ENCODE peak calls at places on chromosomes 16 and 17, in seven cellular contexts. One of them, this sample, is unnamed. For H3K9me3, the result is how much of the 10 kb centered on the place peaks cover.

GRCh38 chr17:64133546-64134215 is 3.7 kb upstream of the ERN1 start:
- DNase-seq in fibroblast of lung: peak
- DNase-seq in heart left ventricle: no peak
- DNase-seq in left ventricle myocardium inferior: no peak
- DNase-seq in neural progenitor cell: peak
- DNase-seq in PC-9: no peak
- DNase-seq in cardiac muscle cell: peak
- DNase-seq in this sample: no peak

GRCh38 chr16:84836234-84836647 is 16.5 kb downstream of the CRISPLD2 start:
- DNase-seq in fibroblast of lung: peak
- DNase-seq in heart left ventricle: peak
- DNase-seq in left ventricle myocardium inferior: peak
- DNase-seq in neural progenitor cell: peak
- DNase-seq in PC-9: no peak
- DNase-seq in cardiac muscle cell: peak
- DNase-seq in this sample: no peak

GRCh38 chr17:33207231-33207630 is 85.9 kb downstream of the ASIC2 start:
- DNase-seq in fibroblast of lung: no peak
- DNase-seq in heart left ventricle: no peak
- DNase-seq in left ventricle myocardium inferior: no peak
- DNase-seq in neural progenitor cell: no peak
- DNase-seq in PC-9: no peak
- DNase-seq in cardiac muscle cell: no peak
- DNase-seq in this sample: no peak

GRCh38 chr17:83089322-83090156 is 10.1 kb downstream of the METRNL start:
- DNase-seq in fibroblast of lung: no peak
- DNase-seq in heart left ventricle: no peak
- DNase-seq in left ventricle myocardium inferior: no peak
- DNase-seq in neural progenitor cell: no peak
- DNase-seq in PC-9: peak
- DNase-seq in cardiac muscle cell: no peak
- DNase-seq in this sample: no peak

GRCh38 chr17:50663812-50664374 is 29.2 kb downstream of the ABCC3 start:
- DNase-seq in fibroblast of lung: no peak
- DNase-seq in heart left ventricle: no peak
- DNase-seq in left ventricle myocardium inferior: no peak
- DNase-seq in neural progenitor cell: no peak
- DNase-seq in PC-9: no peak
- DNase-seq in cardiac muscle cell: no peak
- DNase-seq in this sample: no peak

GRCh38 chr17:64216385-64217248 is 46.4 kb downstream of the TEX2 start:
- DNase-seq in fibroblast of lung: peak
- DNase-seq in heart left ventricle: peak
- DNase-seq in left ventricle myocardium inferior: peak
- DNase-seq in neural progenitor cell: peak
- DNase-seq in PC-9: no peak
- DNase-seq in cardiac muscle cell: no peak
- DNase-seq in this sample: no peak

GRCh38 chr17:42010898-42011516 is 6.2 kb downstream of the DNAJC7 start:
- DNase-seq in fibroblast of lung: no peak
- DNase-seq in heart left ventricle: no peak
- DNase-seq in left ventricle myocardium inferior: no peak
- DNase-seq in neural progenitor cell: peak
- DNase-seq in PC-9: no peak
- DNase-seq in cardiac muscle cell: no peak
- DNase-seq in this sample: no peak

GRCh38 chr16:83899272-83899897 is 470 bp downstream of the MLYCD start:
- DNase-seq in fibroblast of lung: peak
- DNase-seq in heart left ventricle: peak
- DNase-seq in left ventricle myocardium inferior: peak
- DNase-seq in neural progenitor cell: peak
- DNase-seq in PC-9: peak
- DNase-seq in cardiac muscle cell: peak
- DNase-seq in this sample: peak

GRCh38 chr17:37816951-37817350 is 72.1 kb upstream of the HNF1B start:
- DNase-seq in fibroblast of lung: no peak
- DNase-seq in heart left ventricle: no peak
- DNase-seq in left ventricle myocardium inferior: no peak
- DNase-seq in neural progenitor cell: no peak
- DNase-seq in PC-9: no peak
- DNase-seq in cardiac muscle cell: no peak
- DNase-seq in this sample: no peak

GRCh38 chr17:32742686-32743538 is 134.0 kb downstream of the MYO1D start:
- DNase-seq in fibroblast of lung: peak
- DNase-seq in heart left ventricle: no peak
- DNase-seq in left ventricle myocardium inferior: no peak
- DNase-seq in neural progenitor cell: no peak
- DNase-seq in PC-9: no peak
- DNase-seq in cardiac muscle cell: no peak
- DNase-seq in this sample: no peak

GRCh38 chr16:50680907-50681885 is at the start of gene SNX20:
- DNase-seq in fibroblast of lung: no peak
- DNase-seq in heart left ventricle: peak
- DNase-seq in left ventricle myocardium inferior: peak
- DNase-seq in neural progenitor cell: no peak
- DNase-seq in PC-9: no peak
- DNase-seq in cardiac muscle cell: no peak
- DNase-seq in this sample: peak

GRCh38 chr17:28889996-28890395 is 7.5 kb downstream of the FLOT2 start:
- DNase-seq in fibroblast of lung: no peak
- DNase-seq in heart left ventricle: no peak
- DNase-seq in left ventricle myocardium inferior: no peak
- DNase-seq in neural progenitor cell: no peak
- DNase-seq in PC-9: no peak
- DNase-seq in cardiac muscle cell: no peak
- DNase-seq in this sample: no peak

GRCh38 chr17:28086519-28086918 is 44.0 kb downstream of the NLK start:
- DNase-seq in fibroblast of lung: peak
- DNase-seq in heart left ventricle: no peak
- DNase-seq in left ventricle myocardium inferior: no peak
- DNase-seq in neural progenitor cell: no peak
- DNase-seq in PC-9: no peak
- DNase-seq in cardiac muscle cell: no peak
- DNase-seq in this sample: no peak

GRCh38 chr16:17396762-17397498 is 73.8 kb downstream of the XYLT1 start:
- DNase-seq in fibroblast of lung: peak
- DNase-seq in heart left ventricle: peak
- DNase-seq in left ventricle myocardium inferior: no peak
- DNase-seq in neural progenitor cell: no peak
- DNase-seq in PC-9: no peak
- DNase-seq in cardiac muscle cell: peak
- DNase-seq in this sample: peak

GRCh38 chr17:81902653-81903414 is 796 bp downstream of the NPB start:
- DNase-seq in fibroblast of lung: no peak
- DNase-seq in heart left ventricle: peak
- DNase-seq in left ventricle myocardium inferior: no peak
- DNase-seq in neural progenitor cell: peak
- DNase-seq in PC-9: no peak
- DNase-seq in cardiac muscle cell: no peak
- DNase-seq in this sample: no peak

GRCh38 chr17:20263595-20263994 is 203.7 kb downstream of the LGALS9B start:
- DNase-seq in fibroblast of lung: peak
- DNase-seq in heart left ventricle: no peak
- DNase-seq in left ventricle myocardium inferior: no peak
- DNase-seq in neural progenitor cell: no peak
- DNase-seq in PC-9: no peak
- DNase-seq in cardiac muscle cell: no peak
- DNase-seq in this sample: no peak

GRCh38 chr17:68576137-68576536 is 25.0 kb downstream of the FAM20A start:
- DNase-seq in fibroblast of lung: no peak
- DNase-seq in heart left ventricle: no peak
- DNase-seq in left ventricle myocardium inferior: no peak
- DNase-seq in neural progenitor cell: no peak
- DNase-seq in PC-9: no peak
- DNase-seq in cardiac muscle cell: no peak
- DNase-seq in this sample: no peak

GRCh38 chr17:48148029-48148759 is 40.6 kb downstream of the SNX11 start:
- DNase-seq in fibroblast of lung: no peak
- DNase-seq in heart left ventricle: no peak
- DNase-seq in left ventricle myocardium inferior: no peak
- DNase-seq in neural progenitor cell: no peak
- DNase-seq in PC-9: no peak
- DNase-seq in cardiac muscle cell: no peak
- DNase-seq in this sample: no peak

GRCh38 chr16:69618307-69618706 is 52.5 kb downstream of the NFAT5 start:
- DNase-seq in fibroblast of lung: peak
- DNase-seq in heart left ventricle: no peak
- DNase-seq in left ventricle myocardium inferior: no peak
- DNase-seq in neural progenitor cell: no peak
- DNase-seq in PC-9: no peak
- DNase-seq in cardiac muscle cell: no peak
- DNase-seq in this sample: no peak

GRCh38 chr17:42561908-42562844 is at the start of gene COASY:
- DNase-seq in fibroblast of lung: peak
- DNase-seq in heart left ventricle: peak
- DNase-seq in left ventricle myocardium inferior: peak
- DNase-seq in neural progenitor cell: peak
- DNase-seq in PC-9: peak
- DNase-seq in cardiac muscle cell: peak
- DNase-seq in this sample: peak

GRCh38 chr17:50541402-50541915 is 5.5 kb upstream of the SPATA20 start:
- DNase-seq in fibroblast of lung: no peak
- DNase-seq in heart left ventricle: no peak
- DNase-seq in left ventricle myocardium inferior: no peak
- DNase-seq in neural progenitor cell: no peak
- DNase-seq in PC-9: no peak
- DNase-seq in cardiac muscle cell: no peak
- DNase-seq in this sample: no peak

DNA sequence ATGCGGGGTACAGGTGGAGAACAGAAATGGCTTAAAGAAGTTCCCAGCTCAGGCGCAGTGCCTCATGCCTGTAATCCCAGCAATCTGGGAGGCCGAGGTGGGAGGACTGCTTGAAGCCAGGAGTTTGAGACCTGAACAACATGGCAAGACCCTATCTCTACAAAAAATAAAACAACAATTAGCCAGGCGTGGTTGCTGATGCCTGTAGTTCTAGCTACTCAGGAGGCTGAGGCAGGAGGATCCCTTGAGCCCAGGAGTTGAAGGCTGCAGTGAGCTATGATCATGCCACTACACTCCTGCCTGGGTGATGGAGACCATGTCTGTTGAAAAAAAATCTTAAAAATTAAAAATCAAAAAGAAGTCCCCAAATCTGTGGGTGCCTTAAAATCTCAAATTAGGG is 228.3 kb upstream of the WSB1 start:
- DNase-seq in fibroblast of lung: no peak
- DNase-seq in heart left ventricle: no peak
- DNase-seq in left ventricle myocardium inferior: no peak
- DNase-seq in neural progenitor cell: no peak
- DNase-seq in PC-9: no peak
- DNase-seq in cardiac muscle cell: no peak
- DNase-seq in this sample: no peak
- H3K9me3 ChIP-seq in fibroblast of lung: under half
- H3K9me3 ChIP-seq in heart left ventricle: under half
- H3K9me3 ChIP-seq in left ventricle myocardium inferior: under half
- H3K9me3 ChIP-seq in neural progenitor cell: half or more
- H3K9me3 ChIP-seq in PC-9: under half
- H3K9me3 ChIP-seq in cardiac muscle cell: under half
- H3K9me3 ChIP-seq in this sample: under half

DNA sequence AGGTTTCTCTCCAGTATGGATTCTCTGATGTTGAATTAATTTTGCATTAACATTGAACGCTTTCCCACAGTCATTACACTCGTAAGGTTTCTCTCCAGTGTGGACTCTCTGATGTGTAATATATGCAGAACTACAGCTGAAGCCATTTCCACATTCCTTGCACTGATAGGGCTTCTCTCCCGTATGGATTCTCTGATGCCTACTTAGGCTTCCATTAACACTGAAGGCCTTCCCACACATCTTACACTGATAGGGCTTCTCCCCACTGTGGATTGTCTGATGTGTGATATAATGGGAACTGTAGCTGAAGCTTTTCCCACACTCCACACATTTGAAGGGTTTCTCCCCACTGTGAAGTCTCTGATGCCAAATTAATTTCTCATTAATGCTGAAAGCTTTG is 7.2 kb upstream of the TLE7 start:
- DNase-seq in fibroblast of lung: no peak
- DNase-seq in heart left ventricle: no peak
- DNase-seq in left ventricle myocardium inferior: no peak
- DNase-seq in neural progenitor cell: no peak
- DNase-seq in PC-9: no peak
- DNase-seq in cardiac muscle cell: no peak
- DNase-seq in this sample: no peak
- H3K9me3 ChIP-seq in fibroblast of lung: under half
- H3K9me3 ChIP-seq in heart left ventricle: half or more
- H3K9me3 ChIP-seq in left ventricle myocardium inferior: half or more
- H3K9me3 ChIP-seq in neural progenitor cell: under half
- H3K9me3 ChIP-seq in PC-9: half or more
- H3K9me3 ChIP-seq in cardiac muscle cell: under half
- H3K9me3 ChIP-seq in this sample: under half

GRCh38 chr17:74110467-74110866 is 93.0 kb upstream of the RPL38 start:
- DNase-seq in fibroblast of lung: no peak
- DNase-seq in heart left ventricle: no peak
- DNase-seq in left ventricle myocardium inferior: no peak
- DNase-seq in neural progenitor cell: peak
- DNase-seq in PC-9: no peak
- DNase-seq in cardiac muscle cell: peak
- DNase-seq in this sample: no peak

GRCh38 chr17:74104921-74105320 is 98.6 kb upstream of the RPL38 start:
- DNase-seq in fibroblast of lung: no peak
- DNase-seq in heart left ventricle: no peak
- DNase-seq in left ventricle myocardium inferior: no peak
- DNase-seq in neural progenitor cell: no peak
- DNase-seq in PC-9: no peak
- DNase-seq in cardiac muscle cell: no peak
- DNase-seq in this sample: no peak

GRCh38 chr17:74101527-74101926 is 102.0 kb upstream of the RPL38 start:
- DNase-seq in fibroblast of lung: no peak
- DNase-seq in heart left ventricle: no peak
- DNase-seq in left ventricle myocardium inferior: no peak
- DNase-seq in neural progenitor cell: no peak
- DNase-seq in PC-9: no peak
- DNase-seq in cardiac muscle cell: no peak
- DNase-seq in this sample: no peak

GRCh38 chr17:74108126-74108705 is 95.3 kb upstream of the RPL38 start:
- DNase-seq in fibroblast of lung: no peak
- DNase-seq in heart left ventricle: no peak
- DNase-seq in left ventricle myocardium inferior: no peak
- DNase-seq in neural progenitor cell: no peak
- DNase-seq in PC-9: no peak
- DNase-seq in cardiac muscle cell: no peak
- DNase-seq in this sample: no peak

GRCh38 chr17:74107107-74107506 is 96.4 kb upstream of the RPL38 start:
- DNase-seq in fibroblast of lung: no peak
- DNase-seq in heart left ventricle: no peak
- DNase-seq in left ventricle myocardium inferior: no peak
- DNase-seq in neural progenitor cell: no peak
- DNase-seq in PC-9: no peak
- DNase-seq in cardiac muscle cell: no peak
- DNase-seq in this sample: no peak
- H3K9me3 ChIP-seq in fibroblast of lung: under half
- H3K9me3 ChIP-seq in heart left ventricle: under half
- H3K9me3 ChIP-seq in left ventricle myocardium inferior: under half
- H3K9me3 ChIP-seq in neural progenitor cell: under half
- H3K9me3 ChIP-seq in PC-9: under half
- H3K9me3 ChIP-seq in cardiac muscle cell: under half
- H3K9me3 ChIP-seq in this sample: under half

DNA sequence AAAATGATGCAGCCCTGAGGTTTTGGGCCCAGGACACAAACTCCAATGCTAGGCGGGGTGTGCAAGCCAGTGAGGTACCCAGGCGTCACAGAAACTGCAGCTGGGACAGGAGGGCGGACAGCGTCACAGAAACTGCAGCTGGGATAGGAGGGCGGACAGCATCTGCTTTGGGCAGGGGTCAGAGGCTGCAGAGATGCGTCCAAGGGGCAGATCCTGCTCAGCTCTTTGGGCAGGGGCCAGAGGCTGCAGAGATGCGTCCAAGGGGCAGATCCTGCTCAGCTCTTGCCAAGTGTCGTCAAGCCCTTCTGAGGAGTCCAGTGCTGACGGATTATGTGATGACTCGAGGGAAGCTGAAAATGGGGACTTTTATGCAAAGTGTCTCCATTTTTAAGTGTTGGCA is 43.9 kb upstream of the RCVRN start:
- DNase-seq in fibroblast of lung: no peak
- DNase-seq in heart left ventricle: no peak
- DNase-seq in left ventricle myocardium inferior: no peak
- DNase-seq in neural progenitor cell: peak
- DNase-seq in PC-9: no peak
- DNase-seq in cardiac muscle cell: no peak
- DNase-seq in this sample: no peak
- H3K9me3 ChIP-seq in fibroblast of lung: under half
- H3K9me3 ChIP-seq in heart left ventricle: under half
- H3K9me3 ChIP-seq in left ventricle myocardium inferior: under half
- H3K9me3 ChIP-seq in neural progenitor cell: under half
- H3K9me3 ChIP-seq in PC-9: under half
- H3K9me3 ChIP-seq in cardiac muscle cell: under half
- H3K9me3 ChIP-seq in this sample: under half